ENCODE peak calls at places on chromosomes 1 and 21, in seven cellular contexts. One of them, this sample, is unnamed.

GRCh38 chr1:180310095-180310494 is 80.0 kb downstream of the LHX4 start:
- DNase-seq in HCT116: no peak
- DNase-seq in IMR-90: peak; percentile 53
- DNase-seq in H1: no peak
- DNase-seq in A549: peak; percentile 83
- DNase-seq in K562: no peak
- DNase-seq in HepG2: peak; percentile 52
- DNase-seq in this sample: no peak

GRCh38 chr1:110677016-110677415 is 2.3 kb upstream of the KCNA3 start:
- DNase-seq in HCT116: no peak
- DNase-seq in IMR-90: no peak
- DNase-seq in H1: no peak
- DNase-seq in A549: no peak
- DNase-seq in K562: no peak
- DNase-seq in HepG2: no peak
- DNase-seq in this sample: no peak

GRCh38 chr21:36034211-36034913 is 26.0 kb downstream of the SETD4 start:
- DNase-seq in HCT116: no peak
- DNase-seq in IMR-90: no peak
- DNase-seq in H1: no peak
- DNase-seq in A549: no peak
- DNase-seq in K562: no peak
- DNase-seq in HepG2: no peak
- DNase-seq in this sample: no peak

GRCh38 chr1:150268342-150268705 is 492 bp downstream of the APH1A start:
- DNase-seq in HCT116: no peak
- DNase-seq in IMR-90: no peak
- DNase-seq in H1: no peak
- DNase-seq in A549: peak; percentile 33
- DNase-seq in K562: peak; percentile 59
- DNase-seq in HepG2: no peak
- DNase-seq in this sample: no peak

GRCh38 chr1:154847891-154848290 is 22.2 kb downstream of the KCNN3 start:
- DNase-seq in HCT116: no peak
- DNase-seq in IMR-90: no peak
- DNase-seq in H1: no peak
- DNase-seq in A549: no peak
- DNase-seq in K562: no peak
- DNase-seq in HepG2: no peak
- DNase-seq in this sample: no peak

GRCh38 chr1:23483327-23484252 is at the start of gene ASAP3:
- DNase-seq in HCT116: no peak
- DNase-seq in IMR-90: peak; percentile 41
- DNase-seq in H1: peak; percentile 51
- DNase-seq in A549: no peak
- DNase-seq in K562: peak; percentile 33
- DNase-seq in HepG2: peak; percentile 17
- DNase-seq in this sample: no peak

GRCh38 chr21:39687069-39687468 is 57.9 kb upstream of the IGSF5 start:
- DNase-seq in HCT116: no peak
- DNase-seq in IMR-90: no peak
- DNase-seq in H1: no peak
- DNase-seq in A549: no peak
- DNase-seq in K562: no peak
- DNase-seq in HepG2: no peak
- DNase-seq in this sample: no peak

GRCh38 chr1:240093120-240093961 is 1.7 kb downstream of the FMN2 start:
- DNase-seq in HCT116: no peak
- DNase-seq in IMR-90: no peak
- DNase-seq in H1: no peak
- DNase-seq in A549: peak; percentile 31
- DNase-seq in K562: no peak
- DNase-seq in HepG2: no peak
- DNase-seq in this sample: no peak

GRCh38 chr1:81237531-81238528 is 562.9 kb upstream of the ADGRL2 start:
- DNase-seq in HCT116: no peak
- DNase-seq in IMR-90: peak; percentile 8
- DNase-seq in H1: no peak
- DNase-seq in A549: no peak
- DNase-seq in K562: no peak
- DNase-seq in HepG2: no peak
- DNase-seq in this sample: no peak

GRCh38 chr1:183218039-183218618 is 32.1 kb downstream of the LAMC2 start:
- DNase-seq in HCT116: no peak
- DNase-seq in IMR-90: peak; percentile 11
- DNase-seq in H1: no peak
- DNase-seq in A549: no peak
- DNase-seq in K562: no peak
- DNase-seq in HepG2: no peak
- DNase-seq in this sample: no peak

GRCh38 chr1:43653339-43653738 is 3.4 kb downstream of the KDM4A start:
- DNase-seq in HCT116: no peak
- DNase-seq in IMR-90: peak; percentile 37
- DNase-seq in H1: no peak
- DNase-seq in A549: peak; percentile 61
- DNase-seq in K562: no peak
- DNase-seq in HepG2: no peak
- DNase-seq in this sample: peak; percentile 16

GRCh38 chr1:189775343-189775742 is 702.3 kb downstream of the BRINP3 start:
- DNase-seq in HCT116: no peak
- DNase-seq in IMR-90: peak; percentile 97
- DNase-seq in H1: no peak
- DNase-seq in A549: peak; percentile 50
- DNase-seq in K562: no peak
- DNase-seq in HepG2: peak; percentile 1
- DNase-seq in this sample: no peak

GRCh38 chr1:3912809-3913685 is 13.0 kb upstream of the C1orf174 start:
- DNase-seq in HCT116: no peak
- DNase-seq in IMR-90: no peak
- DNase-seq in H1: no peak
- DNase-seq in A549: no peak
- DNase-seq in K562: no peak
- DNase-seq in HepG2: no peak
- DNase-seq in this sample: no peak

GRCh38 chr21:34340062-34340461 is 23.7 kb upstream of the KCNE2 start:
- DNase-seq in HCT116: no peak
- DNase-seq in IMR-90: no peak
- DNase-seq in H1: no peak
- DNase-seq in A549: no peak
- DNase-seq in K562: no peak
- DNase-seq in HepG2: no peak
- DNase-seq in this sample: no peak

GRCh38 chr1:206930210-206930798 is 8.6 kb upstream of the FCMR start:
- DNase-seq in HCT116: no peak
- DNase-seq in IMR-90: no peak
- DNase-seq in H1: no peak
- DNase-seq in A549: no peak
- DNase-seq in K562: no peak
- DNase-seq in HepG2: no peak
- DNase-seq in this sample: peak; percentile 96

GRCh38 chr1:29256979-29257804 is 20.9 kb downstream of the PTPRU start:
- DNase-seq in HCT116: no peak
- DNase-seq in IMR-90: no peak
- DNase-seq in H1: no peak
- DNase-seq in A549: peak; percentile 33
- DNase-seq in K562: peak; percentile 37
- DNase-seq in HepG2: no peak
- DNase-seq in this sample: no peak

GRCh38 chr1:225813250-225813964 is 3.5 kb downstream of the EPHX1 start:
- DNase-seq in HCT116: no peak
- DNase-seq in IMR-90: peak; percentile 62
- DNase-seq in H1: no peak
- DNase-seq in A549: peak; percentile 96
- DNase-seq in K562: peak; percentile 79
- DNase-seq in HepG2: peak; percentile 100
- DNase-seq in this sample: no peak

GRCh38 chr1:7430646-7431045 is 340.4 kb upstream of the VAMP3 start:
- DNase-seq in HCT116: no peak
- DNase-seq in IMR-90: no peak
- DNase-seq in H1: no peak
- DNase-seq in A549: no peak
- DNase-seq in K562: no peak
- DNase-seq in HepG2: no peak
- DNase-seq in this sample: no peak

GRCh38 chr1:74502432-74502831 is 10.0 kb downstream of the LRRC53 start:
- DNase-seq in HCT116: no peak
- DNase-seq in IMR-90: peak; percentile 48
- DNase-seq in H1: no peak
- DNase-seq in A549: peak; percentile 1
- DNase-seq in K562: no peak
- DNase-seq in HepG2: peak; percentile 16
- DNase-seq in this sample: no peak

GRCh38 chr1:167136191-167136614 is 42.3 kb downstream of the STYXL2 start:
- DNase-seq in HCT116: no peak
- DNase-seq in IMR-90: peak; percentile 12
- DNase-seq in H1: no peak
- DNase-seq in A549: no peak
- DNase-seq in K562: no peak
- DNase-seq in HepG2: no peak
- DNase-seq in this sample: no peak

GRCh38 chr1:3471356-3472087 is 17.1 kb downstream of the ARHGEF16 start:
- DNase-seq in HCT116: no peak
- DNase-seq in IMR-90: peak; percentile 53
- DNase-seq in H1: peak; percentile 73
- DNase-seq in A549: peak; percentile 52
- DNase-seq in K562: peak; percentile 70
- DNase-seq in HepG2: peak; percentile 89
- DNase-seq in this sample: no peak

GRCh38 chr1:219702551-219703215 is 89.8 kb upstream of the ZC3H11B start:
- DNase-seq in HCT116: no peak
- DNase-seq in IMR-90: peak; percentile 50
- DNase-seq in H1: no peak
- DNase-seq in A549: no peak
- DNase-seq in K562: no peak
- DNase-seq in HepG2: no peak
- DNase-seq in this sample: no peak
- TF ChIP-seq CEBPB in HCT116: no peak
- TF ChIP-seq CEBPB in IMR-90: no peak
- TF ChIP-seq CEBPB in H1: no peak
- TF ChIP-seq CEBPB in A549: no peak
- TF ChIP-seq CEBPB in K562: no peak
- TF ChIP-seq CEBPB in HepG2: no peak
- TF ChIP-seq CEBPB in this sample: no peak

GRCh38 chr21:26920055-26920454 is 46.8 kb downstream of the ADAMTS5 start:
- DNase-seq in HCT116: no peak
- DNase-seq in IMR-90: peak; percentile 53
- DNase-seq in H1: no peak
- DNase-seq in A549: no peak
- DNase-seq in K562: no peak
- DNase-seq in HepG2: no peak
- DNase-seq in this sample: no peak
- TF ChIP-seq CEBPB in HCT116: no peak
- TF ChIP-seq CEBPB in IMR-90: no peak
- TF ChIP-seq CEBPB in H1: no peak
- TF ChIP-seq CEBPB in A549: no peak
- TF ChIP-seq CEBPB in K562: no peak
- TF ChIP-seq CEBPB in HepG2: no peak
- TF ChIP-seq CEBPB in this sample: no peak

GRCh38 chr1:157499516-157499915 is 52.8 kb downstream of the FCRL5 start:
- DNase-seq in HCT116: no peak
- DNase-seq in IMR-90: no peak
- DNase-seq in H1: no peak
- DNase-seq in A549: no peak
- DNase-seq in K562: no peak
- DNase-seq in HepG2: no peak
- DNase-seq in this sample: no peak
- TF ChIP-seq CEBPB in HCT116: no peak
- TF ChIP-seq CEBPB in IMR-90: no peak
- TF ChIP-seq CEBPB in H1: no peak
- TF ChIP-seq CEBPB in A549: no peak
- TF ChIP-seq CEBPB in K562: no peak
- TF ChIP-seq CEBPB in HepG2: no peak
- TF ChIP-seq CEBPB in this sample: no peak

GRCh38 chr1:1872329-1872994 is 18.4 kb downstream of the GNB1 start:
- DNase-seq in HCT116: no peak
- DNase-seq in IMR-90: no peak
- DNase-seq in H1: no peak
- DNase-seq in A549: no peak
- DNase-seq in K562: no peak
- DNase-seq in HepG2: no peak
- DNase-seq in this sample: no peak
- TF ChIP-seq CEBPB in HCT116: no peak
- TF ChIP-seq CEBPB in IMR-90: no peak
- TF ChIP-seq CEBPB in H1: no peak
- TF ChIP-seq CEBPB in A549: no peak
- TF ChIP-seq CEBPB in K562: no peak
- TF ChIP-seq CEBPB in HepG2: no peak
- TF ChIP-seq CEBPB in this sample: no peak